ENCODE peak calls at places on chromosomes 13 and 19, in eight cellular contexts. One of them, this sample, is unnamed.
A peak's percentile ranks its signal among the peaks of the same experiment; 100 is the strongest.

GRCh38 chr19:12802267-12803106 is 618 bp downstream of the THSD8 start:
- DNase-seq in stimulated activated CD4-positive, alpha-beta T cell treated with anti-CD3 and anti-CD28 coated beads, Interleukin-1b, Interleukin-23, amount 100 ng/mL, for 4 hours: no peak
- DNase-seq in GM18507: no peak
- DNase-seq in H9: no peak
- DNase-seq in MV-4-11: no peak
- DNase-seq in GM13976: no peak
- DNase-seq in Right ventricle myocardium superior: no peak
- DNase-seq in NCI-H2029: no peak
- DNase-seq in this sample: no peak

GRCh38 chr13:63435668-63436275 is 2020.1 kb upstream of the PCDH20 start:
- DNase-seq in MV-4-11: peak; percentile 72
- DNase-seq in Right ventricle myocardium superior: no peak
- DNase-seq in GM18507: no peak
- DNase-seq in stimulated activated CD4-positive, alpha-beta T cell treated with anti-CD3 and anti-CD28 coated beads, Interleukin-1b, Interleukin-23, amount 100 ng/mL, for 4 hours: no peak
- DNase-seq in NCI-H2029: no peak
- DNase-seq in H9: no peak
- DNase-seq in GM13976: no peak
- DNase-seq in this sample: no peak

GRCh38 chr19:876780-877314 is 16.1 kb downstream of the MED16 start:
- DNase-seq in NCI-H2029: no peak
- DNase-seq in MV-4-11: no peak
- DNase-seq in GM18507: no peak
- DNase-seq in H9: no peak
- DNase-seq in stimulated activated CD4-positive, alpha-beta T cell treated with anti-CD3 and anti-CD28 coated beads, Interleukin-1b, Interleukin-23, amount 100 ng/mL, for 4 hours: no peak
- DNase-seq in Right ventricle myocardium superior: no peak
- DNase-seq in GM13976: no peak
- DNase-seq in this sample: no peak

GRCh38 chr19:55657004-55657747 is 2.3 kb downstream of the U2AF2 start:
- DNase-seq in NCI-H2029: no peak
- DNase-seq in stimulated activated CD4-positive, alpha-beta T cell treated with anti-CD3 and anti-CD28 coated beads, Interleukin-1b, Interleukin-23, amount 100 ng/mL, for 4 hours: no peak
- DNase-seq in Right ventricle myocardium superior: no peak
- DNase-seq in H9: no peak
- DNase-seq in GM18507: no peak
- DNase-seq in MV-4-11: no peak
- DNase-seq in GM13976: no peak
- DNase-seq in this sample: no peak

GRCh38 chr19:3759482-3760254 is 1.8 kb downstream of the APBA3 start:
- DNase-seq in H9: no peak
- DNase-seq in Right ventricle myocardium superior: no peak
- DNase-seq in stimulated activated CD4-positive, alpha-beta T cell treated with anti-CD3 and anti-CD28 coated beads, Interleukin-1b, Interleukin-23, amount 100 ng/mL, for 4 hours: no peak
- DNase-seq in MV-4-11: no peak
- DNase-seq in GM18507: no peak
- DNase-seq in GM13976: no peak
- DNase-seq in NCI-H2029: no peak
- DNase-seq in this sample: no peak

GRCh38 chr13:70339738-70340137 is 231.5 kb upstream of the KLHL1 start:
- DNase-seq in GM13976: no peak
- DNase-seq in MV-4-11: no peak
- DNase-seq in stimulated activated CD4-positive, alpha-beta T cell treated with anti-CD3 and anti-CD28 coated beads, Interleukin-1b, Interleukin-23, amount 100 ng/mL, for 4 hours: no peak
- DNase-seq in H9: peak; percentile 58
- DNase-seq in Right ventricle myocardium superior: no peak
- DNase-seq in NCI-H2029: no peak
- DNase-seq in GM18507: no peak
- DNase-seq in this sample: no peak

GRCh38 chr13:111153977-111154332 is 38.8 kb downstream of the ARHGEF7 start:
- DNase-seq in stimulated activated CD4-positive, alpha-beta T cell treated with anti-CD3 and anti-CD28 coated beads, Interleukin-1b, Interleukin-23, amount 100 ng/mL, for 4 hours: peak; percentile 48
- DNase-seq in NCI-H2029: no peak
- DNase-seq in GM13976: no peak
- DNase-seq in Right ventricle myocardium superior: no peak
- DNase-seq in GM18507: no peak
- DNase-seq in H9: no peak
- DNase-seq in MV-4-11: peak; percentile 27
- DNase-seq in this sample: no peak

GRCh38 chr13:37526710-37527446 is 71.7 kb downstream of the POSTN start:
- DNase-seq in GM18507: no peak
- DNase-seq in H9: no peak
- DNase-seq in stimulated activated CD4-positive, alpha-beta T cell treated with anti-CD3 and anti-CD28 coated beads, Interleukin-1b, Interleukin-23, amount 100 ng/mL, for 4 hours: no peak
- DNase-seq in GM13976: no peak
- DNase-seq in NCI-H2029: no peak
- DNase-seq in MV-4-11: no peak
- DNase-seq in Right ventricle myocardium superior: no peak
- DNase-seq in this sample: no peak

GRCh38 chr19:15248648-15249559 is 16.7 kb upstream of the EPHX3 start:
- DNase-seq in Right ventricle myocardium superior: peak; percentile 93
- DNase-seq in MV-4-11: no peak
- DNase-seq in NCI-H2029: no peak
- DNase-seq in stimulated activated CD4-positive, alpha-beta T cell treated with anti-CD3 and anti-CD28 coated beads, Interleukin-1b, Interleukin-23, amount 100 ng/mL, for 4 hours: no peak
- DNase-seq in GM18507: no peak
- DNase-seq in GM13976: no peak
- DNase-seq in H9: no peak
- DNase-seq in this sample: peak; percentile 64

This sample was measured in lower lobe of right lung.